ENCODE peak calls at places on chromosomes 3 and 15, in ten cellular contexts. P, Q, S, J, Z, L, G, V, Y and C are unnamed samples.

GRCh38 chr3:56683122-56683817 is at the start of gene TASOR:
- DNase-seq in S (peak; percentile 93), L (peak; percentile 80), P (peak; percentile 98), Y (peak; percentile 80), V (peak; percentile 93), Q (peak; percentile 86), Z (peak; percentile 11), J (peak; percentile 68), G (peak; percentile 87), C (peak; percentile 84)

GRCh38 chr15:96408591-96409183 is 78.2 kb downstream of the NR2F2 start:
- DNase-seq in Z (no peak), G (no peak), Y (no peak), J (no peak), L (no peak), V (no peak), S (no peak), P (no peak), Q (no peak), C (no peak)

GRCh38 chr3:58004972-58005371 is 3.2 kb upstream of the FLNB start:
- DNase-seq in Y (no peak), L (peak; percentile 59), J (no peak), G (no peak), V (no peak), Q (no peak), S (no peak), Z (no peak), P (no peak), C (no peak)

GRCh38 chr3:9934235-9934621 is 594 bp downstream of the CRELD1 start:
- DNase-seq in P (no peak), G (no peak), S (peak; percentile 49), V (no peak), Q (peak; percentile 18), J (no peak), Z (no peak), Y (peak; percentile 6), L (no peak), C (no peak)

GRCh38 chr15:74396445-74397238 is 29.2 kb upstream of the CYP11A1 start:
- DNase-seq in Q (no peak), L (peak; percentile 33), G (peak; percentile 52), Z (no peak), Y (no peak), J (no peak), P (no peak), S (peak; percentile 66), V (no peak), C (no peak)

GRCh38 chr3:114462750-114463149 is 168.9 kb downstream of the TIGIT start:
- DNase-seq in P (no peak), Y (no peak), J (no peak), Z (no peak), G (no peak), L (no peak), V (no peak), S (no peak), Q (no peak), C (no peak)

GRCh38 chr15:26242565-26242964 is 379.4 kb upstream of the ATP10A start:
- DNase-seq in G (no peak), S (no peak), Q (no peak), P (no peak), J (no peak), V (no peak), L (no peak), Z (no peak), Y (no peak), C (no peak)

GRCh38 chr3:182683335-182684257 is 109.7 kb upstream of the ATP11B start:
- DNase-seq in V (peak; percentile 76), G (peak; percentile 77), S (peak; percentile 78), Q (peak; percentile 19), Y (peak; percentile 38), Z (peak; percentile 11), P (peak; percentile 82), J (peak; percentile 45), L (peak; percentile 75), C (peak; percentile 82)

GRCh38 chr3:113532698-113533533 is 561 bp downstream of the SIDT1 start:
- DNase-seq in L (no peak), P (peak; percentile 39), J (no peak), V (no peak), G (peak; percentile 47), S (peak; percentile 36), Q (no peak), Z (no peak), Y (peak; percentile 36), C (no peak)

GRCh38 chr15:63439536-63440264 is 58.1 kb upstream of the CA12 start:
- DNase-seq in V (no peak), P (peak; percentile 53), Q (no peak), S (no peak), J (peak; percentile 79), Y (no peak), G (no peak), Z (no peak), L (no peak), C (no peak)

GRCh38 chr15:98904466-98905048 is 103.0 kb downstream of the PGPEP1L start:
- DNase-seq in V (peak; percentile 67), P (peak; percentile 73), Z (peak; percentile 27), Q (no peak), S (peak; percentile 38), G (no peak), Y (peak; percentile 21), L (peak; percentile 71), J (peak; percentile 51), C (peak; percentile 56)

GRCh38 chr3:195080571-195081141 is 190.3 kb downstream of the XXYLT1 start:
- DNase-seq in J (no peak), Z (no peak), V (no peak), S (peak; percentile 93), P (no peak), G (peak; percentile 50), Q (peak; percentile 71), L (no peak), Y (no peak), C (peak; percentile 37)

GRCh38 chr3:151976211-151977050 is 103.0 kb downstream of the SUCNR1 start:
- DNase-seq in G (no peak), P (peak; percentile 81), L (peak; percentile 90), Y (no peak), Z (peak; percentile 98), S (no peak), J (no peak), V (no peak), Q (no peak), C (no peak)

GRCh38 chr3:10411598-10412332 is 90.9 kb upstream of the SEC13 start:
- DNase-seq in Z (no peak), Y (no peak), J (no peak), S (no peak), L (no peak), P (no peak), Q (no peak), G (no peak), V (no peak), C (no peak)

GRCh38 chr3:81874738-81875137 is 113.3 kb upstream of the GBE1 start:
- DNase-seq in L (no peak), Q (no peak), Z (no peak), P (no peak), Y (no peak), S (no peak), V (no peak), G (no peak), J (no peak), C (no peak)

GRCh38 chr3:127217594-127218456 is 24.9 kb downstream of the PRR23E start:
- DNase-seq in L (no peak), G (no peak), Q (no peak), J (no peak), Z (peak; percentile 47), P (peak; percentile 74), S (no peak), V (no peak), Y (no peak), C (no peak)

GRCh38 chr3:146218880-146219866 is 31.7 kb downstream of the PLSCR4 start:
- DNase-seq in P (peak; percentile 27), Y (peak; percentile 15), V (peak; percentile 22), J (no peak), G (peak; percentile 32), Z (no peak), S (peak; percentile 37), Q (no peak), L (peak; percentile 63), C (no peak)

GRCh38 chr3:7315037-7315436 is 454.1 kb downstream of the GRM7 start:
- DNase-seq in L (no peak), Y (no peak), P (no peak), Q (no peak), V (no peak), J (no peak), G (no peak), Z (no peak), S (no peak), C (no peak)

GRCh38 chr3:48157215-48157840 is 30.9 kb downstream of the CDC25A start:
- DNase-seq in S (no peak), Z (no peak), J (no peak), Y (no peak), V (no peak), G (no peak), P (no peak), Q (no peak), L (no peak), C (no peak)

GRCh38 chr15:20295238-20295811 is 246.3 kb downstream of the GOLGA6L6 start:
- DNase-seq in Z (no peak), Q (no peak), L (no peak), J (no peak), S (no peak), G (no peak), P (no peak), V (no peak), Y (no peak), C (peak; percentile 59)

GRCh38 chr15:85685366-85685765 is 109.4 kb downstream of the KLHL25 start:
- DNase-seq in Q (no peak), J (no peak), Y (no peak), L (no peak), G (no peak), P (no peak), S (no peak), V (no peak), Z (no peak), C (no peak)

GRCh38 chr3:49997862-49998261 is 57.9 kb downstream of the RBM6 start:
- DNase-seq in S (no peak), V (no peak), Q (no peak), J (no peak), Z (no peak), Y (no peak), P (no peak), L (no peak), G (no peak), C (no peak)

GRCh38 chr3:80445053-80445452 is 677.3 kb upstream of the ROBO1 start:
- DNase-seq in Z (no peak), J (no peak), Q (no peak), S (no peak), G (no peak), Y (no peak), V (no peak), L (no peak), P (no peak), C (no peak)

GRCh38 chr3:132134611-132135010 is 99.8 kb upstream of the CPNE4 start:
- DNase-seq in J (no peak), Y (no peak), V (no peak), P (peak; percentile 62), G (no peak), Q (no peak), S (no peak), L (peak; percentile 89), Z (peak; percentile 79), C (no peak)

GRCh38 chr15:62431806-62432205 is 266.7 kb upstream of the C2CD4B start:
- DNase-seq in P (no peak), Z (no peak), S (no peak), L (no peak), V (no peak), G (no peak), Y (no peak), Q (no peak), J (no peak), C (no peak)

GRCh38 chr3:114213669-114214541 is 23.5 kb downstream of the ZNF80 start:
- DNase-seq in G (no peak), Y (no peak), J (peak; percentile 44), Q (no peak), P (peak; percentile 84), L (peak; percentile 65), V (peak; percentile 22), S (peak; percentile 9), Z (peak; percentile 44), C (no peak)

GRCh38 chr15:82647045-82647834 is at the start of gene CPEB1:
- DNase-seq in Z (no peak), J (no peak), Q (peak; percentile 52), Y (peak; percentile 82), V (peak; percentile 87), S (no peak), P (peak; percentile 91), L (peak; percentile 51), G (no peak), C (peak; percentile 72)

GRCh38 chr3:46881819-46882376 is 4.4 kb downstream of the PTH1R start:
- DNase-seq in Z (no peak), S (no peak), Q (peak; percentile 46), P (peak; percentile 48), Y (peak; percentile 24), V (peak; percentile 70), L (peak; percentile 11), G (no peak), J (no peak), C (no peak)